ENCODE peak calls at places on chromosomes 7 and 10, in six cellular contexts. Q, N, T, M, E and B are unnamed samples.

GRCh38 chr10:122112625-122113160 is 123.7 kb downstream of the TACC2 start:
- DNase-seq in Q (peak), N (peak), T (peak), M (peak), E (peak), B (peak)

GRCh38 chr10:93369588-93370164 is 112.5 kb downstream of the MYOF start:
- DNase-seq in Q (no peak), N (no peak), T (no peak), M (no peak), E (no peak), B (no peak)

GRCh38 chr10:110758898-110759297 is 112.8 kb upstream of the PDCD4 start:
- DNase-seq in Q (peak), N (no peak), T (no peak), M (no peak), E (no peak), B (no peak)

GRCh38 chr7:51789494-51789893 is 472.9 kb upstream of the COBL start:
- DNase-seq in Q (no peak), N (no peak), T (no peak), M (no peak), E (no peak), B (no peak)

GRCh38 chr7:112228632-112229031 is 22.1 kb downstream of the ZNF277 start:
- DNase-seq in Q (no peak), N (no peak), T (no peak), M (no peak), E (no peak), B (no peak)

GRCh38 chr7:86884152-86884551 is 175.3 kb downstream of the ELAPOR2 start:
- DNase-seq in Q (no peak), N (no peak), T (no peak), M (no peak), E (no peak), B (no peak)

GRCh38 chr10:111203615-111204014 is 126.8 kb downstream of the ADRA2A start:
- DNase-seq in Q (no peak), N (no peak), T (no peak), M (peak), E (no peak), B (no peak)

GRCh38 chr10:58373446-58373834 is 11.8 kb upstream of the TFAM start:
- DNase-seq in Q (no peak), N (no peak), T (no peak), M (no peak), E (no peak), B (no peak)

GRCh38 chr7:44103941-44104879 is at the start of gene AEBP1:
- DNase-seq in Q (peak), N (peak), T (no peak), M (no peak), E (no peak), B (no peak)

GRCh38 chr7:98483964-98484545 is 83.2 kb upstream of the BAIAP2L1 start:
- DNase-seq in Q (no peak), N (no peak), T (no peak), M (no peak), E (no peak), B (no peak)
- TF ChIP-seq CTCF in Q (no peak), N (no peak), T (no peak), M (no peak), E (no peak), B (no peak)

GRCh38 chr10:102394079-102394800 is 1.3 kb upstream of the NFKB2 start:
- DNase-seq in Q (peak), N (peak), T (peak), M (peak), E (peak), B (peak)
- TF ChIP-seq CTCF in Q (no peak), N (peak), T (peak), M (peak), E (peak), B (peak)

GRCh38 chr10:14889318-14889717 is 10.7 kb downstream of the SUV39H2 start:
- DNase-seq in Q (peak), N (no peak), T (no peak), M (no peak), E (no peak), B (no peak)
- TF ChIP-seq CTCF in Q (peak), N (peak), T (no peak), M (peak), E (no peak), B (peak)

GRCh38 chr10:59803714-59804113 is 50.5 kb upstream of the MRLN start:
- DNase-seq in Q (no peak), N (no peak), T (no peak), M (no peak), E (no peak), B (no peak)

GRCh38 chr10:59804220-59804619 is 51.0 kb upstream of the MRLN start:
- DNase-seq in Q (no peak), N (no peak), T (no peak), M (no peak), E (no peak), B (no peak)

GRCh38 chr10:59801171-59801570 is 47.9 kb upstream of the MRLN start:
- DNase-seq in Q (no peak), N (no peak), T (no peak), M (no peak), E (no peak), B (no peak)

GRCh38 chr10:59807629-59808620 is 54.7 kb upstream of the MRLN start:
- DNase-seq in Q (no peak), N (no peak), T (peak), M (no peak), E (no peak), B (no peak)

GRCh38 chr10:59805043-59805442 is 51.8 kb upstream of the MRLN start:
- DNase-seq in Q (peak), N (peak), T (peak), M (peak), E (no peak), B (no peak)
- TF ChIP-seq CTCF in Q (peak), N (peak), T (peak), M (peak), E (no peak), B (peak)

GRCh38 chr10:119031496-119032059 is 2.1 kb downstream of the NANOS1 start:
- DNase-seq in Q (no peak), N (no peak), T (no peak), M (no peak), E (no peak), B (no peak)

GRCh38 chr10:119029613-119030420 is at the start of gene NANOS1:
- DNase-seq in Q (no peak), N (peak), T (no peak), M (no peak), E (no peak), B (peak)

GRCh38 chr10:119026301-119027110 is 3.0 kb upstream of the NANOS1 start:
- DNase-seq in Q (no peak), N (no peak), T (no peak), M (no peak), E (no peak), B (no peak)

GRCh38 chr10:119030421-119031250 is 1.1 kb downstream of the NANOS1 start:
- DNase-seq in Q (peak), N (peak), T (peak), M (peak), E (no peak), B (peak)

DNA sequence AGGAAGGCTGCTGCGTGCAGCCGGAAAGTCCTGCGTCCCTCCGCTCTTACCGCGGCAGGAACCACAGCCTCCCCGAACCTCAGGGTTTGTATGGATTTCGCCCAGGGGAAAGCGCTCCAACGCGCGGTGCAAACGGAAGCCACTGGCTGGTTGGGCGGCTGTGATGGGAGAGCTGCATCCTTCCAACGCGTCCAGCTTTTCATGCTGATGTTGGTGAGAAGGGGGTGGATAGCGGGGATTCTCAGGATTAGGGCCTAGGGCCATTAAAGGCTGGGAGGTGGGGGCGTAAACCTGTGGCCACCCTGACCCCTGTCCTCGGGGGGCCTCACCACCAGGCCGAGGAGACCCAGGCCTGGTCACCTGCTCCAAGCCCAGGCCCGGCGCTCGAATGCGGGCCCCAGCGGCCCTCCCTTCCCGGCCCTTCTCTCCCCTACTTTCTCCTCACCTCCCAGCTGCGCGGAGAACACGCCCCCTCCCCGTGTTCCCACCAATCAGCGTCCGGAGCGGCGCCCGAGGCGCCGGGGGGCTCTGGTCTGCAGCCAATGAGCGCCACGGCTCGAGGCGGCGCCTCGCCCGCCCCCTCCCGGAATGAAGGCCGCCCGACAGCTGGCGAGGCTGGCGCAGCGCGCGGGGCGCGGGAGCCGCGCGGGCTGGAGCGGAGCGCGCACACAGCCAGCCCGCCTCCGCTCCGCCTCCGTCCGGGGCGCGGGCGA is 458 bp upstream of the NANOS1 start:
- DNase-seq in Q (peak), N (peak), T (peak), M (peak), E (peak), B (peak)
- TF ChIP-seq CTCF in Q (no peak), N (no peak), T (peak), M (no peak), E (no peak), B (peak)

GRCh38 chr10:68082815-68083395 is 7.8 kb upstream of the HERC4 start:
- DNase-seq in Q (peak), N (no peak), T (no peak), M (no peak), E (no peak), B (no peak)
- TF ChIP-seq CTCF in Q (peak), N (peak), T (peak), M (peak), E (no peak), B (peak)

DNA sequence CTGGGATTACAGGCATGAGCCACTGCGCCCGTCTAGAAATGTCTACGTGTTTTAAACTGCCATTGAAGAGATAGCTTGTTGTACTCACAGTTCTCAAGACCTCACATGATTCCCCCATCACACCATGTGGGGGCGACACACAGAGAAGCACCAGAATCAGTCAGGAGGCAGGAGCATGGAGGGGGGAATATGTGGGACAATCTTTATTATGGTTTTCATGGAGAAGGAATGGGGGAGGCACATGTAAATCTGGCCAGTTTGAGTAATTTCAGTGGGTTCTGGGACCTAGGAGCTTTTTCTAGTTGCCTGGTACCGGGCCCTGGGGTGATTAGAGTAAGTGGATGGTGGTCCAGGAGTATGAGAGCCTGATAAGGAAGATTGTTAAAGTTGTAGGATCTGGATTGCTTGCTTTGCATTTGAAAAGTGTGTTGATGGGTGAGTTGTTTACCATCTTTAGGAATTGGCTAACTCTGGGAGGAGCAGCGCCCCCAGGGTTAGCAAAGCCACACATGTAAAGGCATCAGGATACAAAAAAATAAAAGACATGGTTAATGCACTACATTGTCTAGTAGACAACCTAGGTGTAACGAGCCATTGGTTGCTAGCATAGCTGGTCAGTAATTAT is 85.4 kb upstream of the SLC13A1 start:
- DNase-seq in Q (no peak), N (no peak), T (no peak), M (no peak), E (no peak), B (no peak)
- TF ChIP-seq CTCF in Q (no peak), N (no peak), T (no peak), M (no peak), E (no peak), B (no peak)

GRCh38 chr10:68428396-68428795 is 21.3 kb upstream of the RUFY2 start:
- DNase-seq in Q (no peak), N (no peak), T (no peak), M (no peak), E (no peak), B (no peak)
- TF ChIP-seq CTCF in Q (no peak), N (no peak), T (no peak), M (no peak), E (no peak), B (no peak)